ENCODE peak calls at places on chromosomes 16 and 17, in ten cellular contexts. M, T, B, A, F, I, V, N, O and H are unnamed samples.

GRCh38 chr16:24975428-24975889 is 39.7 kb downstream of the ARHGAP17 start:
- DNase-seq in M (no peak), T (no peak), B (no peak), A (no peak), F (no peak), I (no peak), V (no peak), N (no peak), O (no peak), H (peak; percentile 21)

GRCh38 chr16:78731785-78732184 is 632.3 kb downstream of the WWOX start:
- DNase-seq in M (no peak), T (no peak), B (no peak), A (no peak), F (no peak), I (no peak), V (no peak), N (no peak), O (no peak), H (no peak)

GRCh38 chr16:66904428-66904845 is 14.2 kb downstream of the CDH16 start:
- DNase-seq in M (no peak), T (no peak), B (no peak), A (no peak), F (no peak), I (no peak), V (no peak), N (no peak), O (no peak), H (no peak)

GRCh38 chr17:50547035-50547735 is at the start of gene SPATA20:
- DNase-seq in M (peak; percentile 90), T (peak; percentile 84), B (peak; percentile 76), A (peak; percentile 81), F (peak; percentile 87), I (peak; percentile 71), V (peak; percentile 95), N (peak; percentile 85), O (peak; percentile 96), H (peak; percentile 97)

GRCh38 chr16:85025781-85026653 is 1.6 kb upstream of the KIAA0513 start:
- DNase-seq in M (no peak), T (no peak), B (no peak), A (no peak), F (no peak), I (no peak), V (peak; percentile 49), N (no peak), O (no peak), H (no peak)

GRCh38 chr17:79400989-79401703 is 209.7 kb downstream of the RBFOX3 start:
- DNase-seq in M (peak; percentile 85), T (peak; percentile 72), B (peak; percentile 59), A (no peak), F (peak; percentile 24), I (peak; percentile 56), V (peak; percentile 72), N (peak; percentile 38), O (peak; percentile 85), H (peak; percentile 77)

GRCh38 chr17:72388765-72389473 is 268.1 kb downstream of the SOX9 start:
- DNase-seq in M (no peak), T (no peak), B (no peak), A (no peak), F (no peak), I (no peak), V (no peak), N (peak; percentile 67), O (peak; percentile 71), H (peak; percentile 64)

GRCh38 chr17:72682597-72682996 is 409.9 kb downstream of the SLC39A11 start:
- DNase-seq in M (no peak), T (no peak), B (no peak), A (no peak), F (no peak), I (no peak), V (no peak), N (peak; percentile 71), O (no peak), H (no peak)

GRCh38 chr17:58089111-58089510 is 5.9 kb downstream of the DYNLL2 start:
- DNase-seq in M (no peak), T (no peak), B (no peak), A (no peak), F (no peak), I (no peak), V (no peak), N (no peak), O (no peak), H (no peak)

GRCh38 chr16:49857423-49858181 is 1.7 kb upstream of the ZNF423 start:
- DNase-seq in M (peak; percentile 88), T (peak; percentile 18), B (no peak), A (no peak), F (no peak), I (no peak), V (peak; percentile 76), N (peak; percentile 48), O (peak; percentile 95), H (peak; percentile 77)

GRCh38 chr17:17793378-17794214 is 43.2 kb downstream of the SREBF1 start:
- DNase-seq in M (no peak), T (no peak), B (no peak), A (no peak), F (no peak), I (no peak), V (no peak), N (no peak), O (no peak), H (no peak)

GRCh38 chr16:56368545-56368944 is 56.8 kb downstream of the AMFR start:
- DNase-seq in M (no peak), T (no peak), B (no peak), A (no peak), F (no peak), I (no peak), V (no peak), N (no peak), O (no peak), H (no peak)

GRCh38 chr16:16159662-16160061 is 63.6 kb downstream of the ABCC6 start:
- DNase-seq in M (no peak), T (no peak), B (no peak), A (no peak), F (no peak), I (no peak), V (no peak), N (no peak), O (no peak), H (no peak)